ENCODE peak calls at places on chromosome 16, in five cellular contexts. S, I, R, C and H are unnamed samples.

GRCh38 chr16:67396775-67397450 is 3.6 kb upstream of the TPPP3 start:
- DNase-seq in R (no peak), I (no peak), C (no peak), S (no peak), H (no peak)

GRCh38 chr16:31117384-31118222 is at the start of gene KAT8:
- DNase-seq in R (peak), C (peak), S (peak), I (peak), H (peak)

GRCh38 chr16:55737318-55737717 is 81.5 kb downstream of the SLC6A2 start:
- DNase-seq in R (no peak), C (no peak), S (no peak), I (no peak), H (no peak)

GRCh38 chr16:73615256-73615655 is 567.3 kb upstream of the ZFHX3 start:
- DNase-seq in R (no peak), C (no peak), I (no peak), S (no peak), H (no peak)

GRCh38 chr16:14569213-14569612 is 60.8 kb downstream of the PARN start:
- DNase-seq in C (no peak), R (no peak), I (no peak), S (no peak), H (no peak)

GRCh38 chr16:3577302-3577752 is at the start of gene NLRC3:
- DNase-seq in R (peak), C (peak), S (no peak), I (no peak), H (peak)

GRCh38 chr16:77850637-77851330 is 62.4 kb downstream of the VAT1L start:
- DNase-seq in R (no peak), C (no peak), I (no peak), S (no peak), H (no peak)

GRCh38 chr16:67336646-67337045 is 10.0 kb downstream of the LRRC36 start:
- DNase-seq in C (no peak), R (no peak), S (no peak), I (no peak), H (no peak)

GRCh38 chr16:649646-650045 is 481 bp downstream of the WDR90 start:
- DNase-seq in C (no peak), R (no peak), I (no peak), S (no peak), H (no peak)

GRCh38 chr16:10126686-10127085 is 55.5 kb downstream of the GRIN2A start:
- DNase-seq in S (no peak), R (no peak), I (no peak), C (no peak), H (no peak)

GRCh38 chr16:13921328-13921727 is 1.4 kb downstream of the ERCC4 start:
- DNase-seq in C (no peak), S (no peak), R (no peak), I (no peak), H (no peak)

GRCh38 chr16:2178321-2179106 is 17.9 kb downstream of the CASKIN1 start:
- DNase-seq in S (no peak), R (no peak), I (no peak), C (no peak), H (no peak)

GRCh38 chr16:89341274-89341673 is 123.8 kb downstream of the ZNF778 start:
- DNase-seq in C (no peak), S (no peak), R (no peak), I (no peak), H (no peak)

GRCh38 chr16:81241706-81242105 is 3.2 kb downstream of the BCO1 start:
- DNase-seq in I (no peak), C (no peak), R (no peak), S (no peak), H (no peak)

GRCh38 chr16:80614908-80615696 is 74.3 kb downstream of the DYNLRB2 start:
- DNase-seq in C (no peak), I (no peak), S (no peak), R (no peak), H (no peak)

GRCh38 chr16:35492225-35492624 is 2032.8 kb downstream of the TP53TG3F start:
- DNase-seq in C (no peak), S (no peak), I (no peak), R (no peak), H (no peak)

GRCh38 chr16:70520612-70521297 is 2.6 kb downstream of the COG4 start:
- DNase-seq in C (no peak), I (no peak), R (peak), S (no peak), H (no peak)

GRCh38 chr16:57020651-57021050 is 31.3 kb downstream of the NLRC5 start:
- DNase-seq in I (no peak), C (no peak), S (no peak), R (no peak), H (no peak)

GRCh38 chr16:24929409-24929808 is 83.6 kb downstream of the SLC5A11 start:
- DNase-seq in C (no peak), I (no peak), S (no peak), R (no peak), H (no peak)

GRCh38 chr16:8569650-8570338 is 20.5 kb downstream of the TMEM114 start:
- DNase-seq in I (no peak), S (no peak), R (no peak), C (no peak), H (no peak)

GRCh38 chr16:52863000-52863399 is 189.7 kb downstream of the CHD9NB start:
- DNase-seq in R (no peak), C (no peak), S (no peak), I (no peak), H (no peak)